ENCODE peak calls at places on chromosomes 13 and 19, in eight cellular contexts. M is ovary, O is prostate gland, C is upper lobe of right lung, Y is uterus, X is cardiac muscle cell, A is right atrium auricular region, W is hepatocyte. R is an unnamed sample.

GRCh38 chr13:34246511-34246910 is 428.6 kb downstream of the RFC3 start:
- DNase-seq in M (no peak), W (no peak), O (no peak), X (no peak), Y (no peak), C (no peak), A (no peak), R (no peak)

GRCh38 chr13:50909605-50910482 is at the start of gene RNASEH2B:
- DNase-seq in M (peak; percentile 74), O (peak; percentile 38), C (peak; percentile 90), A (peak; percentile 70), W (peak; percentile 79), Y (peak; percentile 69), X (peak; percentile 81), R (peak; percentile 83)

GRCh38 chr13:28611654-28612131 is 47.2 kb upstream of the POMP start:
- DNase-seq in X (no peak), W (no peak), O (no peak), A (no peak), Y (no peak), M (no peak), C (no peak), R (no peak)

GRCh38 chr13:46170268-46170667 is 11.7 kb downstream of the LCP1 start:
- DNase-seq in O (no peak), Y (no peak), C (no peak), W (no peak), X (peak; percentile 5), A (no peak), M (no peak), R (no peak)

GRCh38 chr13:108961542-108962125 is 332.2 kb downstream of the MYO16 start:
- DNase-seq in Y (no peak), C (no peak), W (peak; percentile 79), M (no peak), X (peak; percentile 70), A (no peak), O (no peak), R (no peak)

GRCh38 chr13:108681986-108682562 is 52.7 kb downstream of the MYO16 start:
- DNase-seq in A (no peak), Y (no peak), M (no peak), W (no peak), O (no peak), X (no peak), C (no peak), R (no peak)

GRCh38 chr19:45998834-45999233 is 3.6 kb downstream of the CCDC61 start:
- DNase-seq in A (no peak), M (no peak), Y (no peak), X (no peak), W (no peak), C (no peak), O (no peak), R (no peak)

GRCh38 chr19:12567951-12568350 is 16.7 kb upstream of the ZNF564 start:
- DNase-seq in C (no peak), Y (no peak), X (no peak), A (no peak), O (no peak), W (no peak), M (no peak), R (no peak)

GRCh38 chr13:43661321-43661720 is 125.5 kb downstream of the ENOX1 start:
- DNase-seq in C (no peak), O (no peak), X (no peak), Y (no peak), W (no peak), A (no peak), M (no peak), R (no peak)

GRCh38 chr13:42654760-42655159 is 80.8 kb downstream of the TNFSF11 start:
- DNase-seq in A (no peak), M (no peak), W (no peak), C (no peak), X (no peak), Y (no peak), O (no peak), R (no peak)

GRCh38 chr19:2554856-2555255 is 78.9 kb downstream of the GADD45B start:
- DNase-seq in Y (no peak), X (no peak), O (no peak), W (no peak), C (no peak), M (no peak), A (no peak), R (no peak)

GRCh38 chr19:3474015-3474414 is 6.3 kb downstream of the SMIM24 start:
- DNase-seq in Y (no peak), M (no peak), A (no peak), X (no peak), C (no peak), W (peak; percentile 84), O (no peak), R (no peak)

GRCh38 chr19:39916851-39917396 is 17.5 kb downstream of the FCGBP start:
- DNase-seq in W (no peak), Y (no peak), A (peak; percentile 36), M (no peak), O (no peak), C (peak; percentile 32), X (no peak), R (no peak)

GRCh38 chr19:44176590-44176989 is 11.7 kb downstream of the ZNF226 start:
- DNase-seq in Y (no peak), A (no peak), M (no peak), O (no peak), C (no peak), W (no peak), X (no peak), R (no peak)

GRCh38 chr19:54325194-54325621 is 12.2 kb upstream of the LILRA5 start:
- DNase-seq in Y (no peak), C (peak; percentile 34), A (no peak), W (peak; percentile 42), O (no peak), M (no peak), X (peak; percentile 50), R (peak; percentile 60)

GRCh38 chr13:20489185-20489820 is 36.4 kb downstream of the CRYL1 start:
- DNase-seq in A (no peak), Y (no peak), M (no peak), O (peak; percentile 23), X (no peak), W (no peak), C (no peak), R (peak; percentile 45)

GRCh38 chr13:93472897-93473296 is 246.3 kb downstream of the GPC6 start:
- DNase-seq in Y (no peak), W (no peak), X (no peak), O (no peak), A (no peak), C (no peak), M (no peak), R (no peak)

GRCh38 chr13:52169839-52170238 is 10.4 kb upstream of the NEK3 start:
- DNase-seq in X (no peak), C (no peak), Y (no peak), W (no peak), M (no peak), A (no peak), O (no peak), R (no peak)
- H3K27ac ChIP-seq in X (no peak overlapping the region), C (no peak overlapping the region), Y (no peak overlapping the region), W (no peak overlapping the region), M (no peak overlapping the region), A (no peak overlapping the region), O (peak overlapping the region; percentile 24), R (no peak overlapping the region)

GRCh38 chr13:40231311-40231710 is 435.1 kb downstream of the FOXO1 start:
- DNase-seq in M (no peak), X (no peak), C (no peak), W (no peak), A (no peak), Y (no peak), O (no peak), R (no peak)

GRCh38 chr13:40228486-40228885 is 438.0 kb downstream of the FOXO1 start:
- DNase-seq in C (no peak), M (no peak), A (no peak), O (no peak), Y (no peak), W (no peak), X (no peak), R (no peak)

GRCh38 chr13:40232321-40232720 is 434.1 kb downstream of the FOXO1 start:
- DNase-seq in O (no peak), Y (no peak), W (no peak), M (no peak), X (peak; percentile 9), A (no peak), C (no peak), R (peak; percentile 93)

GRCh38 chr13:40230833-40231266 is 435.6 kb downstream of the FOXO1 start:
- DNase-seq in X (no peak), A (no peak), Y (no peak), M (no peak), W (peak; percentile 13), C (no peak), O (no peak), R (peak; percentile 31)

GRCh38 chr13:40228981-40229380 is 437.5 kb downstream of the FOXO1 start:
- DNase-seq in X (no peak), Y (no peak), A (no peak), C (no peak), W (no peak), O (no peak), M (no peak), R (no peak)
- H3K27ac ChIP-seq in X (no peak overlapping the region), Y (peak overlapping the region; percentile 94), A (no peak overlapping the region), C (no peak overlapping the region), W (peak overlapping the region; percentile 58), O (no peak overlapping the region), M (no peak overlapping the region), R (no peak overlapping the region)

DNA sequence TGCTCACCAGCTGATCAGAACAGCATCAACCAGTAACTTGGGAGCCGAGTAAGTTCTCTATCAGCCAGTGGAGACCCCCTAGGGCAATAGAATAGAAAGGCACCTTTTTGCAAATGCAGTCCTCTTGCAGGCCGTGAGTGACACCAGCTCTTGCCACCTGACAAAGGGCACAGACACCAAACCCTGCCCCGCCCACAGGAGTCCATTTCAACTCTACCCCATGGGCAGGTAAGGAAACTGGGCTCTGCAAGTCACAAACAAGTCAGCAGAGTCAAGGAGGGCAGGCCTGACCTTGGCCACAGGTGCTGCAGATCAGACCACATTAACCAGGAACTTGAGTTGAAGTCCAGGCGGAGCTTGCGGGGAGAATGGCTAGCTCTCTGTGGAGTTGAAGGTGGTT is 77.4 kb upstream of the SPATA13 start:
- DNase-seq in M (no peak), W (no peak), X (no peak), O (no peak), A (peak; percentile 56), Y (no peak), C (no peak), R (no peak)
- H3K27ac ChIP-seq in M (no peak overlapping the region), W (no peak overlapping the region), X (no peak overlapping the region), O (no peak overlapping the region), A (no peak overlapping the region), Y (no peak overlapping the region), C (no peak overlapping the region), R (no peak overlapping the region)

GRCh38 chr19:7197169-7197759 is 97.0 kb downstream of the INSR start:
- DNase-seq in W (peak; percentile 95), O (peak; percentile 87), X (peak; percentile 89), Y (peak; percentile 94), M (peak; percentile 92), C (peak; percentile 94), A (peak; percentile 97), R (peak; percentile 92)
- H3K27ac ChIP-seq in W (peak overlapping the region; percentile 98), O (peak overlapping the region; percentile 83), X (peak overlapping the region; percentile 51), Y (peak overlapping the region; percentile 96), M (peak overlapping the region; percentile 89), C (peak overlapping the region; percentile 56), A (peak overlapping the region; percentile 81), R (no peak overlapping the region)

DNA sequence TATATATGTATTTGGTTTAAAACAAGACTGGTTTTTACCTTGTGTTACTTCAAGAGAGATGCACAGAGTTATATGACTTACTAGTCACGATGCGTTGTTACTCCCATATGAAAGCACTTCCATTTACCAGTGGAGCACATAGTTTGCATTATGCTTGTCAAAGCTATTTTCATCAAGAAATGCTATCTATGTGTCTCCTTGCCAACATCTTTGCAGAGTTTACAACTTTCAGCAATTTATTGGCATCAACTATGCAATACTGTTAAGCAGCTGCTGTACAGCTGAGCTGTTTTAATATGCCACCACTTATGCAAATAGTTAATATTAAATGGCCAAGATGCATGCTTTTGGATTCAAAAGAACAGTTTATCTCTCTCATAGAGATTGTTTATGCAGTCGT is 67.9 kb upstream of the KLF5 start:
- DNase-seq in O (no peak), Y (no peak), C (no peak), X (no peak), W (no peak), M (no peak), A (no peak), R (no peak)
- H3K27ac ChIP-seq in O (no peak overlapping the region), Y (no peak overlapping the region), C (no peak overlapping the region), X (no peak overlapping the region), W (no peak overlapping the region), M (no peak overlapping the region), A (no peak overlapping the region), R (no peak overlapping the region)

R was measured in SJCRH30.